ENCODE peak calls at places on chromosomes 13 and 19, in nine cellular contexts. C, M, U, V, F, T, L, W and X are unnamed samples.

GRCh38 chr13:99800951-99801350 is 170.6 kb downstream of the ZIC5 start:
- DNase-seq in M (no peak), V (no peak), L (no peak), C (no peak), T (no peak), F (no peak), U (no peak), W (no peak), X (no peak)

GRCh38 chr19:30249911-30250310 is 122.3 kb upstream of the ZNF536 start:
- DNase-seq in V (no peak), C (no peak), W (no peak), T (no peak), L (no peak), F (no peak), M (no peak), U (no peak), X (no peak)

GRCh38 chr19:6969490-6969889 is 51.7 kb downstream of the MBD3L2B start:
- DNase-seq in L (no peak), W (no peak), T (no peak), V (no peak), M (no peak), C (no peak), U (no peak), F (no peak), X (no peak)

GRCh38 chr19:1794424-1795185 is 17.5 kb downstream of the ATP8B3 start:
- DNase-seq in L (peak; percentile 53), F (no peak), C (no peak), V (no peak), W (no peak), T (no peak), M (no peak), U (no peak), X (no peak)

GRCh38 chr13:99636728-99637353 is 135.6 kb downstream of the TM9SF2 start:
- DNase-seq in T (no peak), F (no peak), W (no peak), M (no peak), L (no peak), U (no peak), V (no peak), C (no peak), X (no peak)

GRCh38 chr19:18785179-18786124 is 5.7 kb downstream of the COMP start:
- DNase-seq in C (no peak), F (no peak), V (peak; percentile 55), M (peak; percentile 81), U (peak; percentile 60), W (peak; percentile 40), T (no peak), L (peak; percentile 75), X (no peak)

GRCh38 chr19:16359074-16359473 is 34.4 kb downstream of the KLF2 start:
- DNase-seq in C (no peak), T (no peak), F (no peak), V (no peak), U (no peak), W (no peak), L (no peak), M (no peak), X (no peak)

GRCh38 chr13:105047676-105048295 is 1487.7 kb downstream of the EFNB2 start:
- DNase-seq in C (no peak), W (no peak), M (no peak), U (no peak), T (no peak), F (no peak), L (no peak), V (no peak), X (no peak)

GRCh38 chr13:112891477-112892401 is 77.3 kb upstream of the MCF2L start:
- DNase-seq in C (no peak), W (no peak), U (no peak), T (no peak), F (no peak), V (no peak), L (peak; percentile 14), M (no peak), X (no peak)

GRCh38 chr13:63855457-63856118 is 2439.9 kb upstream of the PCDH20 start:
- DNase-seq in U (no peak), L (no peak), M (no peak), W (no peak), F (no peak), V (no peak), C (no peak), T (no peak), X (no peak)

GRCh38 chr19:58097783-58098681 is at the start of gene ZSCAN18:
- DNase-seq in W (peak; percentile 97), T (peak; percentile 91), U (peak; percentile 86), V (peak; percentile 94), L (peak; percentile 90), M (peak; percentile 99), C (no peak), F (peak; percentile 96), X (peak; percentile 93)

GRCh38 chr13:48492123-48493075 is 40.5 kb downstream of the RCBTB2 start:
- DNase-seq in T (no peak), M (peak; percentile 68), U (peak; percentile 91), F (peak; percentile 80), W (peak; percentile 59), L (peak; percentile 87), C (no peak), V (peak; percentile 63), X (no peak)

GRCh38 chr13:83722443-83722842 is 159.8 kb downstream of the SLITRK1 start:
- DNase-seq in W (no peak), F (no peak), M (no peak), C (no peak), U (no peak), V (no peak), T (no peak), L (no peak), X (no peak)

GRCh38 chr19:58439576-58440554 is at the start of gene ZNF132:
- DNase-seq in W (peak; percentile 98), M (peak; percentile 95), L (peak; percentile 93), F (peak; percentile 99), U (peak; percentile 99), T (peak; percentile 55), V (peak; percentile 93), C (no peak), X (peak; percentile 98)

GRCh38 chr19:35206379-35206778 is 22.2 kb downstream of the FAM187B start:
- DNase-seq in C (no peak), F (no peak), M (no peak), V (peak; percentile 63), U (no peak), L (peak; percentile 81), W (no peak), T (no peak), X (no peak)

GRCh38 chr19:16369664-16370576 is 45.3 kb downstream of the KLF2 start:
- DNase-seq in V (peak; percentile 87), W (no peak), C (no peak), U (no peak), T (no peak), M (no peak), F (no peak), L (no peak), X (no peak)

GRCh38 chr19:44059229-44059628 is 7.4 kb downstream of the ZNF223 start:
- DNase-seq in M (no peak), V (no peak), U (no peak), T (no peak), F (no peak), W (no peak), L (no peak), C (no peak), X (no peak)

GRCh38 chr13:107832521-107833095 is 382.7 kb downstream of the LIG4 start:
- DNase-seq in T (no peak), U (no peak), C (no peak), L (no peak), F (no peak), W (no peak), M (no peak), V (no peak), X (no peak)

GRCh38 chr13:107252428-107252827 is 684.5 kb upstream of the ARGLU1 start:
- DNase-seq in V (no peak), F (no peak), L (no peak), T (no peak), W (no peak), U (no peak), M (no peak), C (no peak), X (no peak)

GRCh38 chr13:106453101-106453500 is 82.4 kb downstream of the EFNB2 start:
- DNase-seq in U (no peak), L (no peak), V (no peak), F (no peak), W (no peak), C (no peak), M (no peak), T (no peak), X (no peak)

GRCh38 chr13:27573265-27573664 is 47.1 kb downstream of the LNX2 start:
- DNase-seq in U (peak; percentile 69), F (no peak), C (no peak), L (no peak), W (no peak), M (no peak), V (no peak), T (no peak), X (no peak)

GRCh38 chr13:85900521-85900920 is 101.3 kb upstream of the SLITRK6 start:
- DNase-seq in C (no peak), T (no peak), U (no peak), M (no peak), F (no peak), V (no peak), L (no peak), W (no peak), X (no peak)